ENCODE peak calls at places on chromosome 18, in eight cellular contexts. One of them, this sample, is unnamed.

GRCh38 chr18:63883617-63884016 is 3.9 kb upstream of the SERPINB2 start:
- DNase-seq in tibial artery: no peak
- DNase-seq in right atrium auricular region: no peak
- DNase-seq in K562: no peak
- DNase-seq in kidney: no peak
- DNase-seq in GM12865: no peak
- DNase-seq in astrocyte of the spinal cord: no peak
- DNase-seq in OCI-LY7: no peak
- DNase-seq in this sample: no peak

GRCh38 chr18:71471963-71472725 is 1072.0 kb downstream of the CBLN2 start:
- DNase-seq in kidney: peak
- DNase-seq in OCI-LY7: no peak
- DNase-seq in astrocyte of the spinal cord: no peak
- DNase-seq in GM12865: no peak
- DNase-seq in K562: no peak
- DNase-seq in tibial artery: no peak
- DNase-seq in right atrium auricular region: no peak
- DNase-seq in this sample: no peak

GRCh38 chr18:66761166-66761565 is 157.3 kb upstream of the CDH19 start:
- DNase-seq in kidney: no peak
- DNase-seq in tibial artery: no peak
- DNase-seq in OCI-LY7: no peak
- DNase-seq in right atrium auricular region: no peak
- DNase-seq in GM12865: no peak
- DNase-seq in K562: no peak
- DNase-seq in astrocyte of the spinal cord: no peak
- DNase-seq in this sample: no peak

GRCh38 chr18:53745228-53745967 is 479.1 kb downstream of the MBD2 start:
- DNase-seq in astrocyte of the spinal cord: no peak
- DNase-seq in tibial artery: no peak
- DNase-seq in OCI-LY7: no peak
- DNase-seq in right atrium auricular region: no peak
- DNase-seq in kidney: no peak
- DNase-seq in GM12865: no peak
- DNase-seq in K562: no peak
- DNase-seq in this sample: no peak

GRCh38 chr18:35577045-35577848 is 4.3 kb upstream of the GALNT1 start:
- DNase-seq in OCI-LY7: no peak
- DNase-seq in astrocyte of the spinal cord: no peak
- DNase-seq in right atrium auricular region: no peak
- DNase-seq in GM12865: peak
- DNase-seq in tibial artery: no peak
- DNase-seq in K562: no peak
- DNase-seq in kidney: peak
- DNase-seq in this sample: no peak

GRCh38 chr18:11902522-11903292 is 5.4 kb downstream of the MPPE1 start:
- DNase-seq in GM12865: no peak
- DNase-seq in astrocyte of the spinal cord: peak
- DNase-seq in right atrium auricular region: no peak
- DNase-seq in OCI-LY7: no peak
- DNase-seq in kidney: no peak
- DNase-seq in tibial artery: no peak
- DNase-seq in K562: no peak
- DNase-seq in this sample: no peak

GRCh38 chr18:10481831-10482230 is 27.4 kb downstream of the APCDD1 start:
- DNase-seq in astrocyte of the spinal cord: no peak
- DNase-seq in right atrium auricular region: no peak
- DNase-seq in tibial artery: no peak
- DNase-seq in kidney: no peak
- DNase-seq in GM12865: no peak
- DNase-seq in OCI-LY7: no peak
- DNase-seq in K562: no peak
- DNase-seq in this sample: no peak

GRCh38 chr18:13442451-13442850 is 223.9 kb downstream of the LDLRAD4 start:
- DNase-seq in K562: no peak
- DNase-seq in tibial artery: no peak
- DNase-seq in OCI-LY7: no peak
- DNase-seq in GM12865: no peak
- DNase-seq in astrocyte of the spinal cord: no peak
- DNase-seq in kidney: no peak
- DNase-seq in right atrium auricular region: no peak
- DNase-seq in this sample: no peak

GRCh38 chr18:55001625-55002024 is 42.4 kb upstream of the CCDC68 start:
- DNase-seq in K562: no peak
- DNase-seq in astrocyte of the spinal cord: no peak
- DNase-seq in kidney: no peak
- DNase-seq in right atrium auricular region: no peak
- DNase-seq in GM12865: no peak
- DNase-seq in tibial artery: no peak
- DNase-seq in OCI-LY7: no peak
- DNase-seq in this sample: no peak

GRCh38 chr18:50662177-50662576 is 102.3 kb downstream of the MAPK4 start:
- DNase-seq in K562: peak
- DNase-seq in tibial artery: no peak
- DNase-seq in right atrium auricular region: no peak
- DNase-seq in astrocyte of the spinal cord: no peak
- DNase-seq in GM12865: peak
- DNase-seq in OCI-LY7: peak
- DNase-seq in kidney: no peak
- DNase-seq in this sample: no peak

GRCh38 chr18:77157312-77157711 is 24.7 kb upstream of the MBP start:
- DNase-seq in K562: no peak
- DNase-seq in right atrium auricular region: no peak
- DNase-seq in kidney: no peak
- DNase-seq in GM12865: no peak
- DNase-seq in tibial artery: no peak
- DNase-seq in OCI-LY7: no peak
- DNase-seq in astrocyte of the spinal cord: no peak
- DNase-seq in this sample: no peak

GRCh38 chr18:23453657-23454011 is 547 bp downstream of the RIOK3 start:
- DNase-seq in kidney: no peak
- DNase-seq in K562: no peak
- DNase-seq in right atrium auricular region: no peak
- DNase-seq in astrocyte of the spinal cord: peak
- DNase-seq in GM12865: peak
- DNase-seq in OCI-LY7: peak
- DNase-seq in tibial artery: no peak
- DNase-seq in this sample: no peak

GRCh38 chr18:23452347-23452727 is 750 bp upstream of the RIOK3 start:
- DNase-seq in GM12865: peak
- DNase-seq in right atrium auricular region: no peak
- DNase-seq in kidney: no peak
- DNase-seq in tibial artery: no peak
- DNase-seq in K562: no peak
- DNase-seq in OCI-LY7: no peak
- DNase-seq in astrocyte of the spinal cord: no peak
- DNase-seq in this sample: no peak

GRCh38 chr18:23451011-23451410 is 2.1 kb upstream of the RIOK3 start:
- DNase-seq in right atrium auricular region: no peak
- DNase-seq in GM12865: peak
- DNase-seq in tibial artery: no peak
- DNase-seq in kidney: no peak
- DNase-seq in K562: no peak
- DNase-seq in astrocyte of the spinal cord: no peak
- DNase-seq in OCI-LY7: no peak
- DNase-seq in this sample: no peak

GRCh38 chr18:23451491-23451890 is 1.6 kb upstream of the RIOK3 start:
- DNase-seq in kidney: no peak
- DNase-seq in K562: no peak
- DNase-seq in astrocyte of the spinal cord: no peak
- DNase-seq in GM12865: peak
- DNase-seq in right atrium auricular region: no peak
- DNase-seq in OCI-LY7: no peak
- DNase-seq in tibial artery: no peak
- DNase-seq in this sample: no peak

GRCh38 chr18:23452728-23453656 is at the start of gene RIOK3:
- DNase-seq in GM12865: peak
- DNase-seq in OCI-LY7: peak
- DNase-seq in right atrium auricular region: peak
- DNase-seq in K562: peak
- DNase-seq in kidney: peak
- DNase-seq in astrocyte of the spinal cord: peak
- DNase-seq in tibial artery: peak
- DNase-seq in this sample: peak
- TF ChIP-seq CTCF in GM12865: no peak
- TF ChIP-seq CTCF in OCI-LY7: no peak
- TF ChIP-seq CTCF in right atrium auricular region: no peak
- TF ChIP-seq CTCF in K562: no peak
- TF ChIP-seq CTCF in kidney: no peak
- TF ChIP-seq CTCF in astrocyte of the spinal cord: no peak
- TF ChIP-seq CTCF in tibial artery: no peak
- TF ChIP-seq CTCF in this sample: peak

GRCh38 chr18:73232933-73233332 is 365.1 kb upstream of the NETO1 start:
- DNase-seq in OCI-LY7: no peak
- DNase-seq in K562: no peak
- DNase-seq in GM12865: peak
- DNase-seq in kidney: no peak
- DNase-seq in tibial artery: no peak
- DNase-seq in astrocyte of the spinal cord: no peak
- DNase-seq in right atrium auricular region: no peak
- DNase-seq in this sample: no peak
- H3K4me3 ChIP-seq in OCI-LY7: no peak
- H3K4me3 ChIP-seq in K562: no peak
- H3K4me3 ChIP-seq in GM12865: no peak
- H3K4me3 ChIP-seq in kidney: no peak
- H3K4me3 ChIP-seq in tibial artery: no peak
- H3K4me3 ChIP-seq in astrocyte of the spinal cord: no peak
- H3K4me3 ChIP-seq in right atrium auricular region: no peak
- H3K4me3 ChIP-seq in this sample: no peak

GRCh38 chr18:48342588-48342987 is 66.6 kb downstream of the ZBTB7C start:
- DNase-seq in astrocyte of the spinal cord: no peak
- DNase-seq in OCI-LY7: no peak
- DNase-seq in right atrium auricular region: no peak
- DNase-seq in K562: no peak
- DNase-seq in GM12865: no peak
- DNase-seq in kidney: no peak
- DNase-seq in tibial artery: no peak
- DNase-seq in this sample: no peak

GRCh38 chr18:48347756-48348326 is 61.3 kb downstream of the ZBTB7C start:
- DNase-seq in GM12865: no peak
- DNase-seq in kidney: no peak
- DNase-seq in K562: no peak
- DNase-seq in OCI-LY7: no peak
- DNase-seq in astrocyte of the spinal cord: no peak
- DNase-seq in tibial artery: no peak
- DNase-seq in right atrium auricular region: no peak
- DNase-seq in this sample: no peak

GRCh38 chr18:48348739-48349138 is 60.4 kb downstream of the ZBTB7C start:
- DNase-seq in GM12865: no peak
- DNase-seq in OCI-LY7: no peak
- DNase-seq in right atrium auricular region: no peak
- DNase-seq in tibial artery: no peak
- DNase-seq in kidney: no peak
- DNase-seq in astrocyte of the spinal cord: no peak
- DNase-seq in K562: no peak
- DNase-seq in this sample: no peak

GRCh38 chr18:48342125-48342524 is 67.1 kb downstream of the ZBTB7C start:
- DNase-seq in GM12865: no peak
- DNase-seq in OCI-LY7: no peak
- DNase-seq in right atrium auricular region: no peak
- DNase-seq in K562: no peak
- DNase-seq in tibial artery: no peak
- DNase-seq in kidney: no peak
- DNase-seq in astrocyte of the spinal cord: no peak
- DNase-seq in this sample: no peak

DNA sequence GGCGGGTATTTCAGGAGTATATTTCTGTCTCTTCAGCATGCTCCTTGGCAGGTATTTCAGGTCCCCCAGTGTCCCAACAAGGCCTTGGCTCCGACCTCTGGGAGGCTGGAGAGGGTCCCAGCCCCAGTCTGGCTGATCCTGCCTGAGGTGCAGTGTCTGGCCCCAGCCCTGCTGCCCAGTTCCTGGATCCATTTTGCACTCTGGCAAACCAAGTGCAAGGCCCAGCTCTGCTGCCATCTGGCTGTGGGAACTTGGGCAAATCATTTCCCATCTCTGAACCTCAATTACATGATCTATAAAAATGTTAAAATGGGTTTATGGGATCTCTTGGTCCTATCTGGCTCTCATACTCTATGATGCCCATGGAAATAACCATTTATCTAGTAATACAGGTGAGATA is 63.6 kb downstream of the ZBTB7C start:
- DNase-seq in kidney: no peak
- DNase-seq in GM12865: no peak
- DNase-seq in right atrium auricular region: no peak
- DNase-seq in astrocyte of the spinal cord: peak
- DNase-seq in OCI-LY7: no peak
- DNase-seq in tibial artery: no peak
- DNase-seq in K562: no peak
- DNase-seq in this sample: no peak
- TF ChIP-seq CTCF in kidney: no peak
- TF ChIP-seq CTCF in GM12865: no peak
- TF ChIP-seq CTCF in right atrium auricular region: peak
- TF ChIP-seq CTCF in astrocyte of the spinal cord: peak
- TF ChIP-seq CTCF in OCI-LY7: peak
- TF ChIP-seq CTCF in tibial artery: no peak
- TF ChIP-seq CTCF in K562: peak
- TF ChIP-seq CTCF in this sample: no peak

GRCh38 chr18:69491576-69491975 is 90.9 kb downstream of the DOK6 start:
- DNase-seq in K562: no peak
- DNase-seq in kidney: no peak
- DNase-seq in tibial artery: no peak
- DNase-seq in astrocyte of the spinal cord: no peak
- DNase-seq in OCI-LY7: no peak
- DNase-seq in GM12865: no peak
- DNase-seq in right atrium auricular region: no peak
- DNase-seq in this sample: no peak

GRCh38 chr18:69492861-69493260 is 92.2 kb downstream of the DOK6 start:
- DNase-seq in K562: no peak
- DNase-seq in tibial artery: no peak
- DNase-seq in right atrium auricular region: no peak
- DNase-seq in GM12865: no peak
- DNase-seq in OCI-LY7: no peak
- DNase-seq in astrocyte of the spinal cord: no peak
- DNase-seq in kidney: no peak
- DNase-seq in this sample: no peak

GRCh38 chr18:69495338-69495737 is 94.7 kb downstream of the DOK6 start:
- DNase-seq in GM12865: no peak
- DNase-seq in kidney: peak
- DNase-seq in tibial artery: no peak
- DNase-seq in OCI-LY7: no peak
- DNase-seq in K562: no peak
- DNase-seq in right atrium auricular region: no peak
- DNase-seq in astrocyte of the spinal cord: no peak
- DNase-seq in this sample: no peak

GRCh38 chr18:69495841-69496533 is 95.3 kb downstream of the DOK6 start:
- DNase-seq in kidney: peak
- DNase-seq in tibial artery: no peak
- DNase-seq in OCI-LY7: no peak
- DNase-seq in GM12865: no peak
- DNase-seq in right atrium auricular region: no peak
- DNase-seq in astrocyte of the spinal cord: no peak
- DNase-seq in K562: no peak
- DNase-seq in this sample: no peak

DNA sequence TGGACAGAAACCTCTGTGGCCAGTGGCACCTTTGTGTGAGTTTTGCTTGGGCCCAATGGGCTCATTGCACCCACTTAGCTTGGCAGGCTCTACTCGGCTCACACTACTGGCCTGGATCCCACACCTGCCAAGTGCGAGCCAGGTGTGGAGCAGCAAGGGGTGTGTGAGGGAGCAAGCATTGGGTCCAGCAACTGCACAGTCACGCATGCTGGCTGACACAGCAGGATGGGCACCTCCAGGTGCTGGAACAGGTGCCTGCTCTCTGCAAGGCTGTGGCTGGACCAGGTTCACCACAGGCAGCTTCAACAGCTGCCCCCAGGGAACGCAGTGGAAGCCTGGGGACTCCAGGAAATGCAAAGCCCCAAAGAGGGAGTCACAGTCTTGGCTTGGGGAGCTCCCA is 94.2 kb downstream of the DOK6 start:
- DNase-seq in K562: no peak
- DNase-seq in right atrium auricular region: no peak
- DNase-seq in tibial artery: no peak
- DNase-seq in OCI-LY7: no peak
- DNase-seq in kidney: no peak
- DNase-seq in GM12865: no peak
- DNase-seq in astrocyte of the spinal cord: no peak
- DNase-seq in this sample: no peak
- H3K4me3 ChIP-seq in K562: no peak
- H3K4me3 ChIP-seq in right atrium auricular region: no peak
- H3K4me3 ChIP-seq in tibial artery: no peak
- H3K4me3 ChIP-seq in OCI-LY7: no peak
- H3K4me3 ChIP-seq in kidney: no peak
- H3K4me3 ChIP-seq in GM12865: no peak
- H3K4me3 ChIP-seq in astrocyte of the spinal cord: no peak
- H3K4me3 ChIP-seq in this sample: no peak